ENCODE peak calls at places on chromosomes 13 and 19, in eight cellular contexts. X is WTC11, Z is HCT116, P is AG04450, R is sigmoid colon, F is Caco-2, B is omental fat pad, S is dorsolateral prefrontal cortex. J is an unnamed sample.

GRCh38 chr13:76289558-76289957 is 596.6 kb downstream of the KCTD12 start:
- DNase-seq in X (no peak), Z (no peak), P (no peak), R (no peak), F (no peak), B (no peak), S (no peak), J (no peak)

GRCh38 chr13:110323172-110323851 is 16.2 kb downstream of the COL4A2 start:
- DNase-seq in X (no peak), Z (no peak), P (peak), R (peak), F (no peak), B (no peak), S (no peak), J (no peak)

GRCh38 chr13:110582421-110582954 is 21.0 kb upstream of the RAB20 start:
- DNase-seq in X (no peak), Z (no peak), P (no peak), R (no peak), F (no peak), B (no peak), S (no peak), J (no peak)

GRCh38 chr13:99217461-99218101 is 16.9 kb downstream of the UBAC2 start:
- DNase-seq in X (no peak), Z (no peak), P (no peak), R (no peak), F (no peak), B (no peak), S (no peak), J (no peak)

GRCh38 chr19:16041571-16042386 is 34.5 kb upstream of the TPM4 start:
- DNase-seq in X (peak), Z (peak), P (peak), R (peak), F (peak), B (peak), S (peak), J (peak)

GRCh38 chr19:5115771-5116202 is 146.9 kb downstream of the KDM4B start:
- DNase-seq in X (no peak), Z (no peak), P (no peak), R (no peak), F (no peak), B (no peak), S (no peak), J (no peak)

GRCh38 chr13:79805317-79805716 is 324.4 kb downstream of the NDFIP2 start:
- DNase-seq in X (no peak), Z (no peak), P (no peak), R (no peak), F (no peak), B (no peak), S (no peak), J (no peak)

GRCh38 chr13:111312944-111313590 is 7.4 kb upstream of the TEX29 start:
- DNase-seq in X (no peak), Z (no peak), P (no peak), R (no peak), F (no peak), B (no peak), S (no peak), J (no peak)

GRCh38 chr13:76903544-76904162 is 17.4 kb upstream of the KCTD12 start:
- DNase-seq in X (peak), Z (peak), P (peak), R (peak), F (peak), B (no peak), S (peak), J (peak)

DNA sequence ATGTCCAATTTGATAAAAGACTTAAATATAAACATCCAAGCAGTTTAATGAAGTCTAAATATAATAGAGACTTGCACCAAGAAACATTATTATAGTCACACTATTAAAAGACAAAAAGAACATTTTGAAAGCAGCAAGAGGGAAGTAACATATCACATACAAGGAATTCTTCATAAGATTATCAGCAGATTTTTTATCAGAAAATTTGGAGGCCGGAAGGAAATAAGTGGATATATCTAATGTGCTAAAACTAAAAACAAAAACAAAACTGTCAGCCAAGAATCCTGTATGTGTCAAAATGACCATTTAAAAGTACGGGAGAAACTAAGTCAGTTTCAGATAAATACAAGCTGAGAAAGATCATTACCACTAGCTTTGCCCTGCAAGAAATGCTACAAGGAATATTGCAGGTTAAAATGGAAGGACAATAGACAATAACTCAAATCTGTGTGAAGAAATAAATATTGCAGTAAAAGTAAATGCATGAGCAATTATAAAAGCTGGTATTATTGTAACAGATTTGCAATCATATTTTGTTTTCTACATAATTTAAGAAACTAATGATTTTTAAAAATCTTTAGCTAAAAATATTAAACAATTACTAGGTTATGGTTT is 1665.9 kb upstream of the PCDH20 start:
- DNase-seq in X (no peak), Z (no peak), P (no peak), R (no peak), F (no peak), B (no peak), S (no peak), J (no peak)
- TF ChIP-seq CTCF in X (no peak), Z (no peak), P (no peak), R (no peak), F (no peak), B (no peak), S (no peak), J (no peak)

GRCh38 chr13:46636451-46636850 is 83.5 kb downstream of the LRCH1 start:
- DNase-seq in X (no peak), Z (no peak), P (no peak), R (no peak), F (no peak), B (no peak), S (no peak), J (no peak)
- TF ChIP-seq CTCF in X (no peak), Z (no peak), P (no peak), R (no peak), F (no peak), B (no peak), S (no peak), J (no peak)

GRCh38 chr19:40714519-40715299 is 2.0 kb downstream of the COQ8B start:
- DNase-seq in X (peak), Z (no peak), P (peak), R (peak), F (peak), B (peak), S (peak), J (peak)

GRCh38 chr19:40717325-40717879 is 490 bp downstream of the ITPKC start:
- DNase-seq in X (no peak), Z (no peak), P (no peak), R (peak), F (no peak), B (no peak), S (no peak), J (no peak)

GRCh38 chr19:40717880-40718773 is 1.2 kb downstream of the ITPKC start:
- DNase-seq in X (no peak), Z (no peak), P (no peak), R (no peak), F (peak), B (no peak), S (no peak), J (no peak)

GRCh38 chr19:40716031-40716654 is 543 bp downstream of the COQ8B start:
- DNase-seq in X (no peak), Z (peak), P (peak), R (no peak), F (peak), B (peak), S (no peak), J (peak)

GRCh38 chr19:40716655-40717324 is at the start of the genes COQ8B and ITPKC:
- DNase-seq in X (peak), Z (peak), P (peak), R (peak), F (peak), B (peak), S (peak), J (peak)
- TF ChIP-seq CTCF in X (no peak), Z (no peak), P (no peak), R (peak), F (no peak), B (no peak), S (peak), J (no peak)

DNA sequence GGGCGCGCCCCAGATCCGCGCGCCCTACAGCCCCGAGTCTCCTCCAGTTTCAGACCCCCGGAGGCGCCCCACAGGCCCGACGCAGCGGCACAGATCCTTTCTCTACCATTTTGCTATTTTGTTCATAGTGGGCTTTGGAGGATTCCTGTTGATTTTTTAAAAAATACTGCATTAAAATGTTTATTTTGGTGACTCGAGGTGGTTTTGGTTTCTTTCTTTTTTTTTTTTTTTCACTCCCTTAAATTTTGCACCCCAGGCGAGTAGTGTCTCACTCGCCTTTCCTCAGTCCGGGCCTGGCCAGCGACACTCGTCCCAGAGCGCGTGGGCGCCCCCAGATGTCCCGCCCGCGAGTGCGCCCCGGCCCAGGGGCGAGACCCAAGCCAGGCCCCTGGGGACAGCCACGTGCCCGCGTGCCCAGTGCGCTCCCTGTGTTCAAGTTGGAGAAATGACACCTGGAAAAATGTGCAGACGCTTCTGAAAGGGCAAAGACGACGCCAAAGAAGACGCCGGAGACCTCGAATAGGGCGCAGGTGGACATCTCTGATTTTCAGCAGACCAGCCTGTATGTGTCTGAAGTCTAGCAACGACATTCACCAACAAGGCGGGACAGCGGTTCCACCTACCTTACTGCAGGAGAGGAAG is 478 bp upstream of the INSR start:
- DNase-seq in X (peak), Z (peak), P (no peak), R (peak), F (peak), B (no peak), S (peak), J (peak)
- TF ChIP-seq CTCF in X (no peak), Z (peak), P (peak), R (peak), F (peak), B (no peak), S (peak), J (peak)

GRCh38 chr19:51772977-51773376 is 12.0 kb downstream of the FPR2 start:
- DNase-seq in X (no peak), Z (no peak), P (no peak), R (no peak), F (no peak), B (no peak), S (no peak), J (peak)
- TF ChIP-seq CTCF in X (no peak), Z (no peak), P (no peak), R (no peak), F (no peak), B (no peak), S (no peak), J (no peak)

DNA sequence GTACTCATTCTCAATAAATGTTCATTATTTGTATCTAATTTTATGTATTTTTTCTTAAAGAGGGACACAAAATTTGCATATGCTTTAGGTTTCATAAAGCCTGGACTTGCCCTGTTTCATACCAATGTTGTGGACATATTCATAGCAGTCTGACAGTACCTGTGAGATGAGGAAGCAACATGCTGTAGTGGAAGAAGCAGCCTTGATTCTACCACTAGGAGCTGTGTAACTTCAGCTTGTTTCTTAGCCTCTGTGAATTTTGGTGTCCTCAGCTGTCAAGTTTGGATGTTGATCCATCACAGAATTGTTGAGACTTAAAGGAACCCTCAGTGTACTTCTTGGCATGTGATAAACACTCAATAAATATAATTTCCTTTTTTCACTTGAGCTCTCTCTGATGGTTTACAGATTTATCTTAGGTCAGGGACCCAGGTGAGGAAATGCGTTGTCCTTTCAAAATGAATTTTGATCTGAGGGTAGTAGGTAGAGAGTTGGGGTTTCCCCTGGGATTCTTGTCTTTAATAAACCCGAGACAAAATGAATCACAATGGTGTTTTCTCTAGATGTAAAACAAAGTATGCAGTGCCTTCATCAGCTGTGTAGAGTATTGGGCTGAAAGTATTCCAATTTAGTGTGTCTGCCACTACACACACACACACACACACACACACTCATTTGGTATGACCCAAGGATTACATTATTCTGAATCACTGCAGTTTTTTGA is 152.1 kb downstream of the KCNRG start:
- DNase-seq in X (no peak), Z (no peak), P (no peak), R (no peak), F (no peak), B (no peak), S (no peak), J (no peak)
- TF ChIP-seq CTCF in X (no peak), Z (no peak), P (no peak), R (no peak), F (no peak), B (no peak), S (no peak), J (no peak)

DNA sequence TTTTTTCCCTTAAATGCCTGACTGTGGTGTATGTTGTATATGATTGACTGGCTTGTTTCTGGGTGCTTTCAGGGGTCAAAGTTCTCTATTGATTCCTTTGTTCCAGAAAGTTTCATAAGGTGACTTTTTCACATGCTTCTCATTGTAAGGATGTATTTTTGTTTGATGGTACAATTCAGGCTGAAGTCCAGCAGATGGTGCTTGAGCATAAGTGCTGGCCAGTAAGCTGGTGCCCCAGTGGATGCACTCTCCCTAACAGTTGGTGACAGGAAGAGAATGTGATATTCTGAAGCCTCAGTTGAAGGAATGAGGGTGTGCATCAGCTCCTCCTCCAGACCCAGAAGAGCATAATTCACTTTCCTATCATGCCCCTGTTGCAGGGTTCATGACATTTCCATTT is 1941.6 kb upstream of the PRR20A start:
- DNase-seq in X (no peak), Z (no peak), P (no peak), R (no peak), F (peak), B (no peak), S (no peak), J (no peak)
- TF ChIP-seq CTCF in X (no peak), Z (no peak), P (no peak), R (no peak), F (no peak), B (no peak), S (no peak), J (no peak)

J was measured in CD14-positive monocyte.